ENCODE peak calls at places on chromosomes 5 and 9, in four cellular contexts. X is CD8-positive, alpha-beta T cell; W is adrenal gland; S is upper lobe of left lung. U is an unnamed sample.

GRCh38 chr9:137757139-137757538 is 120.4 kb upstream of the CACNA1B start:
- DNase-seq in S (no peak), W (peak), X (no peak), U (no peak)

GRCh38 chr5:134111741-134112647 is 2.5 kb upstream of the TCF7 start:
- DNase-seq in W (no peak), X (peak), S (no peak), U (no peak)

GRCh38 chr9:108550111-108550510 is 305.7 kb downstream of the ACTL7B start:
- DNase-seq in X (no peak), W (peak), S (no peak), U (no peak)

GRCh38 chr9:108033976-108034964 is 544.7 kb upstream of the KLF4 start:
- DNase-seq in W (no peak), X (no peak), S (no peak), U (no peak)

GRCh38 chr9:116589392-116590354 is 97.4 kb upstream of the TRIM32 start:
- DNase-seq in S (no peak), X (no peak), W (no peak), U (no peak)

GRCh38 chr5:130995254-130995515 is 169.9 kb downstream of the HINT1 start:
- DNase-seq in W (no peak), S (peak), X (no peak), U (no peak)

GRCh38 chr9:3968891-3969290 is 331.0 kb downstream of the GLIS3 start:
- DNase-seq in X (no peak), S (no peak), W (no peak), U (peak)

GRCh38 chr5:169917425-169917824 is 62.9 kb downstream of the INSYN2B start:
- DNase-seq in X (no peak), W (no peak), S (no peak), U (no peak)

GRCh38 chr9:134895849-134896833 is 15.5 kb downstream of the FCN2 start:
- DNase-seq in S (no peak), X (no peak), W (peak), U (peak)

GRCh38 chr9:114156658-114157421 is 1.5 kb downstream of the COL27A1 start:
- DNase-seq in X (peak), S (peak), W (no peak), U (peak)

GRCh38 chr9:97366476-97366875 is 45.4 kb upstream of the TDRD7 start:
- DNase-seq in X (no peak), W (no peak), S (no peak), U (no peak)

GRCh38 chr5:926416-927171 is 33.9 kb downstream of the TRIP13 start:
- DNase-seq in S (peak), W (no peak), X (peak), U (no peak)

GRCh38 chr5:132753135-132753987 is 6.1 kb downstream of the CCNI2 start:
- DNase-seq in W (no peak), S (no peak), X (no peak), U (no peak)

GRCh38 chr5:27748847-27749246 is 710.5 kb upstream of the CDH9 start:
- DNase-seq in W (no peak), S (no peak), X (no peak), U (no peak)

GRCh38 chr5:548256-548655 is 24.0 kb upstream of the SLC9A3 start:
- DNase-seq in S (no peak), X (no peak), W (no peak), U (no peak)

GRCh38 chr5:27020965-27021364 is 17.4 kb downstream of the CDH9 start:
- DNase-seq in S (no peak), W (no peak), X (no peak), U (no peak)

GRCh38 chr5:61290815-61291214 is 41.2 kb upstream of the ZSWIM6 start:
- DNase-seq in X (no peak), W (no peak), S (no peak), U (no peak)

DNA sequence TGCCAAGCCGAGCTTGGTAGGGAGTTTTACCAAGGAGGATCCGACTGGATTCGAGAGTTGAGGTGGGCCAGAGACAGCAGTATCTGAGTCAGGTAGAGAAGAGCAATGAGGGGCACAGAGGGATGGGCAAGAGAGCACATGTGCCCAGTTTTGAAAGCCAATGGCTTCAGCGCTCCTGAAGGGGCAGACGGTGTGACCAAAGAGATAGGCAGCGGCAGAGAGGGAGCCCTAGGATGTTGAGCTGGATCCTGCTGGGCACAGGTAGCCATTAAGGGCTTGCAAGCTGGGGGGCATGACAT is 941 bp downstream of the FGFR4 start:
- DNase-seq in W (no peak), X (no peak), S (no peak), U (no peak)
- H3K27ac ChIP-seq in W (no peak), X (no peak), S (peak), U (no peak)

DNA sequence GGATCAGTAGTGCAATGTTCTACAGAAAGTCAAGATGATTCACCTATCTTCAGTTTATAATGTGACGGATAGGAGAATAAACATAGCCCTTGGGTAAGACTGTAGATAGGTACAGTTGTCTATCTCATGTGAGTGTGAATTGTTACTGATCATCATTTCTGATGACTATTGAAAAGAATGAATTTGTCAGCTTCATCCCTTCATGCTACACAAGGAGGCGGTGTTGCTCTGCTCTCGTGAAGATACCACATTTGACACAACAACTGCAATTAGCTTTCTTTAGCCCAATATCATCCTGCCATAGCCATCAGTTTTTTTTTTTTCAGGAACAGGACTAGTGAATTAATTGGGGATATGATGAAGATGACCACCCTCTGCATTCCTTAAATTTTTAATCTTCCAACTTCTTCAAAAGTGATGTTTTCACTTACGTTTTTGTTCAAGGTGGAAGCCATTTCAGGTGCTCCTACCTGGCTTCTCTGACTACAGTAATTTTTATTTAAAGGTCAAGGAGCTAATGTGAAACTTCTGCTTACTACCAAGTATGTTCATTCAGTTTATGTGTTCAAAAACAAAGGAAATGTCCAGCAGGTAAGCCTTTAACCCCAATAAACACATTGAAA is 152.9 kb upstream of the MOCS2 start:
- DNase-seq in W (no peak), X (no peak), S (no peak), U (no peak)
- H3K27ac ChIP-seq in W (no peak), X (no peak), S (no peak), U (peak)

DNA sequence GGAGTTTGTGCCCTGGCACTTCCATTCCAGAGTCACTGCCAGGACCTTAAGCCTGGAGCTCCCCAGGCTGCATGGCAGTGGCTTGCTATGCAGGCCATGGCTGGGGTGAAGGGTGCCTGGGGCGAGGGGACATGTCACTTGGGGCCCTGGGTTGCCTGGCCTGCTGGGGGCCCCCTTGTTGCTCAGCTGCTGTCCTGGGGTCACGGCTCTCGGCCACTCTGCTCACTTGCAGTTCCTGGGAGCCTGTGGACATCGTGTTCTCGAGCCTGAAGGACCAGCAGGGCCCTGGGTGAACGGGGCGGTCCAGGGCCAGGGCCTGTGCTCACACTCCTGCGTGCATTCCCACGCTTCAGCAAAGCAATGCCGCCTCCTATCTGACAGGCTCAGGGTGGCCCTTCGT is 14.5 kb upstream of the SLC2A6 start:
- DNase-seq in X (no peak), W (no peak), S (peak), U (no peak)
- H3K27ac ChIP-seq in X (no peak), W (peak), S (peak), U (no peak)

DNA sequence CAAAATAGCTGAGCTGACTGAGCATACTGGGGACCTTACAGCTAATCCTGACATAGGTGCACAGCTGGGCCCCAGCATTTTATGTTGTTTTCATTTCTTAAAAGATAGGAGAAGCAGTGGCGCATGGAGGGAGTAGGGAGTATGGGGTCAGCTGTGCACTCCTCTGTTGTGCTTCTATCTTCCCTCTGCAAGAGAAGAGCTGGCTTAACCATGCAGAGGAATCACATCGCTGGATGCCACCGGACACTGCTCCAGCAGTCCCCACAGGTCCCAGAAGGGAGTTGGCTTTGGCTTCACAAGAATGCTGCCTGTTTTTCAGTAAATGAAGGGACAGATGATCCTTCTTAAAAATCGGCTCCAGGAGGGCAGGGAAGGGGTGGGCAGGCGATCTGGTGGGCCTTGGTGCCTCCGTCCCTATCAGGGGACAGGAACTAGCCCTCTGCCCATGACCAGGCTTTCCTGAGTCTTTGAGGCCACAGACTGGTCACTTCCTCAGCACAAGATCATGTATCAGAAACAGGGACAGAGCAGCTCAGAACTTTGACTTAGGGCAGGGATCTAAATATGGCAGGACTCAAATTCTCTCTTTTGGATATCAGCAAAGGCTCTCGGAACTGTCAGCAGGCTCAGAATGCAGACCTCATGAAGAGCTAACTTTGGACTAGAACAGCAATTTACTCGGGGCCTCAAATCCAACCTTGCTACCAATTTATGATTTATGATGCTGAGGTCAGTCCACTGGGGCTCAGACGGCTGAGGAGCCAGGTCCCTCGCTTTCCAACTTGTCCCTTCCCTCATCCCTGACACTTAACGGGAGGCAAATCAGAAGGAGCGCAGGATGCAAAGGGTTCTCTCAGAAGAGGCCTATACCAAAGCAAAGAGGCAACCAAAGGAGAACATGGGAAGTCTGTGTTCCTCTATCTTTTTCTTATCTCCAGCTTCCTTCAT is 47.2 kb downstream of the MARCHF3 start:
- DNase-seq in X (no peak), W (no peak), S (no peak), U (no peak)
- H3K27ac ChIP-seq in X (no peak), W (no peak), S (no peak), U (no peak)